ENCODE peak calls at places on chromosome 9, in five cellular contexts. B is stimulated activated CD4-positive, alpha-beta T cell treated with anti-CD3 and anti-CD28 coated beads, Interleukin-12 subunit alpha, Interleukin-12 subunit beta, amount 100 ng/mL, for 4 hours; S is ureter; E is activated CD4-positive, alpha-beta T cell treated with anti-CD3 and anti-CD28 coated beads, Interleukin-2, amount 10 ng/mL, durations not matched to agents 7 days and 5 days; T is activated effector memory CD4-positive, alpha-beta T cell treated with Interleukin-2 at 50 U/mL for 16 hours. Z is an unnamed sample.

GRCh38 chr9:70924905-70925547 is 196.4 kb downstream of the TRPM3 start:
- DNase-seq in B (no peak), S (peak), T (no peak), E (peak), Z (no peak)

GRCh38 chr9:85055506-85056202 is 386.1 kb downstream of the NTRK2 start:
- DNase-seq in T (no peak), B (no peak), S (no peak), E (no peak), Z (no peak)

GRCh38 chr9:130311774-130312140 is 46.2 kb downstream of the HMCN2 start:
- DNase-seq in E (no peak), S (no peak), T (no peak), B (no peak), Z (no peak)

GRCh38 chr9:17761984-17762676 is 183.3 kb downstream of the SH3GL2 start:
- DNase-seq in S (no peak), B (no peak), E (no peak), T (no peak), Z (no peak)

GRCh38 chr9:121233906-121234901 is 32.5 kb upstream of the RAB14 start:
- DNase-seq in E (no peak), T (no peak), B (no peak), S (no peak), Z (no peak)

GRCh38 chr9:37639109-37639748 is 11.5 kb upstream of the FRMPD1 start:
- DNase-seq in B (no peak), S (no peak), E (no peak), T (no peak), Z (no peak)

GRCh38 chr9:113556877-113557593 is 93.5 kb downstream of the RGS3 start:
- DNase-seq in T (no peak), E (no peak), B (no peak), S (no peak), Z (no peak)

GRCh38 chr9:31486630-31487029 is 897.8 kb upstream of the ACO1 start:
- DNase-seq in T (no peak), E (no peak), S (no peak), B (no peak), Z (no peak)

GRCh38 chr9:126031116-126031515 is 283.9 kb downstream of the PBX3 start:
- DNase-seq in T (no peak), E (no peak), B (no peak), S (no peak), Z (no peak)

GRCh38 chr9:16532272-16532671 is 338.2 kb downstream of the BNC2 start:
- DNase-seq in B (no peak), T (no peak), E (no peak), S (no peak), Z (no peak)

GRCh38 chr9:69918317-69918716 is 97.7 kb downstream of the CFAP95 start:
- DNase-seq in E (no peak), T (no peak), B (no peak), S (no peak), Z (no peak)

GRCh38 chr9:131274674-131275331 is 1.5 kb downstream of the FAM78A start:
- DNase-seq in S (no peak), T (no peak), E (no peak), B (no peak), Z (no peak)

GRCh38 chr9:5838884-5839571 is 6.1 kb upstream of the ERMP1 start:
- DNase-seq in S (peak), E (no peak), T (no peak), B (no peak), Z (no peak)

GRCh38 chr9:78236511-78236950 is 656 bp downstream of the CEP78 start:
- DNase-seq in T (no peak), S (no peak), E (no peak), B (no peak), Z (no peak)

GRCh38 chr9:89701221-89701798 is 96.5 kb downstream of the GADD45G start:
- DNase-seq in S (no peak), E (peak), T (peak), B (peak), Z (peak)

GRCh38 chr9:87516931-87517300 is 19.2 kb downstream of the DAPK1 start:
- DNase-seq in S (no peak), B (no peak), E (no peak), T (no peak), Z (no peak)

GRCh38 chr9:107355394-107355793 is 72.3 kb downstream of the RAD23B start:
- DNase-seq in S (no peak), B (no peak), E (no peak), T (no peak), Z (no peak)

GRCh38 chr9:14014209-14014608 is 299.7 kb downstream of the NFIB start:
- DNase-seq in T (no peak), E (no peak), S (no peak), B (no peak), Z (no peak)

GRCh38 chr9:75551866-75552265 is 338.6 kb upstream of the PCSK5 start:
- DNase-seq in T (no peak), S (no peak), B (no peak), E (no peak), Z (no peak)

GRCh38 chr9:95736891-95737522 is 138.5 kb upstream of the ERCC6L2 start:
- DNase-seq in E (no peak), B (no peak), T (no peak), S (no peak), Z (no peak)

GRCh38 chr9:97307091-97307490 is 368 bp upstream of the CCDC180 start:
- DNase-seq in E (no peak), S (peak), T (no peak), B (no peak), Z (no peak)

GRCh38 chr9:69513291-69513690 is 158.9 kb downstream of the APBA1 start:
- DNase-seq in S (no peak), E (no peak), B (no peak), T (no peak), Z (no peak)

GRCh38 chr9:20321683-20322082 is 300.6 kb downstream of the MLLT3 start:
- DNase-seq in E (peak), B (no peak), T (peak), S (no peak), Z (peak)

GRCh38 chr9:89234636-89235035 is 56.0 kb upstream of the SHC3 start:
- DNase-seq in E (peak), T (no peak), B (peak), S (no peak), Z (no peak)

GRCh38 chr9:13728121-13728520 is 448.6 kb upstream of the MPDZ start:
- DNase-seq in T (no peak), B (no peak), S (no peak), E (no peak), Z (no peak)

Z was measured in T-helper 17 cell.